ENCODE peak calls at places on chromosomes 3 and 15, in four cellular contexts. O is hepatocyte, U is psoas muscle, B is fibroblast of mammary gland. K is an unnamed sample.

GRCh38 chr15:101361418-101361817 is 66.4 kb upstream of the SNRPA1 start:
- DNase-seq in O (no peak), U (no peak), B (no peak), K (no peak)

GRCh38 chr15:74362482-74362881 is 5.0 kb downstream of the CYP11A1 start:
- DNase-seq in O (no peak), U (no peak), B (no peak), K (no peak)

GRCh38 chr15:98611031-98611430 is 37.3 kb upstream of the IGF1R start:
- DNase-seq in O (no peak), U (no peak), B (no peak), K (no peak)

GRCh38 chr15:39194431-39194830 is 386.4 kb upstream of the THBS1 start:
- DNase-seq in O (no peak), U (no peak), B (peak), K (no peak)

GRCh38 chr15:40312370-40313158 is 4.8 kb upstream of the PLCB2 start:
- DNase-seq in O (no peak), U (no peak), B (no peak), K (no peak)

GRCh38 chr3:46713898-46714552 is 3.6 kb downstream of the PRSS50 start:
- DNase-seq in O (no peak), U (no peak), B (no peak), K (no peak)

GRCh38 chr3:27533718-27534578 is 49.8 kb upstream of the SLC4A7 start:
- DNase-seq in O (peak), U (peak), B (peak), K (peak)

GRCh38 chr3:72154391-72155300 is 369.7 kb upstream of the PROK2 start:
- DNase-seq in O (peak), U (no peak), B (peak), K (no peak)

GRCh38 chr3:171825222-171825828 is 15.0 kb upstream of the PLD1 start:
- DNase-seq in O (peak), U (no peak), B (peak), K (no peak)

GRCh38 chr3:16456784-16457415 is 56.6 kb downstream of the RFTN1 start:
- DNase-seq in O (peak), U (no peak), B (peak), K (no peak)

GRCh38 chr15:91801836-91802534 is 51.5 kb upstream of the SLCO3A1 start:
- DNase-seq in O (no peak), U (no peak), B (no peak), K (no peak)

GRCh38 chr3:175208316-175208715 is 349.2 kb downstream of the NAALADL2 start:
- DNase-seq in O (no peak), U (no peak), B (peak), K (peak)

GRCh38 chr3:132555316-132556035 is 41.6 kb upstream of the ACKR4 start:
- DNase-seq in O (no peak), U (no peak), B (no peak), K (no peak)

GRCh38 chr3:110589381-110589780 is 482.2 kb upstream of the NECTIN3 start:
- DNase-seq in O (no peak), U (no peak), B (no peak), K (no peak)

GRCh38 chr15:23065836-23066235 is 26.5 kb upstream of the TUBGCP5 start:
- DNase-seq in O (no peak), U (no peak), B (no peak), K (no peak)

GRCh38 chr3:58045084-58045483 is 36.9 kb downstream of the FLNB start:
- DNase-seq in O (no peak), U (no peak), B (peak), K (no peak)

GRCh38 chr3:172029425-172030128 is 9.8 kb upstream of the FNDC3B start:
- DNase-seq in O (no peak), U (no peak), B (no peak), K (no peak)

GRCh38 chr3:197103766-197104165 is 74.1 kb upstream of the MELTF start:
- DNase-seq in O (no peak), U (no peak), B (peak), K (no peak)

GRCh38 chr3:69250014-69250413 is 127.6 kb upstream of the LMOD3 start:
- DNase-seq in O (peak), U (no peak), B (peak), K (no peak)

GRCh38 chr3:114408763-114409162 is 114.9 kb downstream of the TIGIT start:
- DNase-seq in O (no peak), U (no peak), B (peak), K (no peak)

GRCh38 chr3:190003730-190004129 is 117.0 kb downstream of the P3H2 start:
- DNase-seq in O (no peak), U (no peak), B (peak), K (peak)

GRCh38 chr3:65857327-65857726 is 181.4 kb downstream of the MAGI1 start:
- DNase-seq in O (no peak), U (no peak), B (no peak), K (no peak)
- H3K4me3 ChIP-seq in O (no peak), U (no peak), B (no peak), K (no peak)

GRCh38 chr3:4351872-4352271 is 48.7 kb downstream of the SETMAR start:
- DNase-seq in O (no peak), U (no peak), B (no peak), K (no peak)
- H3K4me3 ChIP-seq in O (no peak), U (no peak), B (no peak), K (no peak)

GRCh38 chr15:44675911-44676310 is 12.4 kb upstream of the SPG11 start:
- DNase-seq in O (no peak), U (no peak), B (no peak), K (no peak)

GRCh38 chr15:44682211-44682610 is 18.7 kb upstream of the SPG11 start:
- DNase-seq in O (no peak), U (no peak), B (no peak), K (no peak)

GRCh38 chr15:44673639-44674038 is 10.2 kb upstream of the SPG11 start:
- DNase-seq in O (no peak), U (no peak), B (no peak), K (no peak)

DNA sequence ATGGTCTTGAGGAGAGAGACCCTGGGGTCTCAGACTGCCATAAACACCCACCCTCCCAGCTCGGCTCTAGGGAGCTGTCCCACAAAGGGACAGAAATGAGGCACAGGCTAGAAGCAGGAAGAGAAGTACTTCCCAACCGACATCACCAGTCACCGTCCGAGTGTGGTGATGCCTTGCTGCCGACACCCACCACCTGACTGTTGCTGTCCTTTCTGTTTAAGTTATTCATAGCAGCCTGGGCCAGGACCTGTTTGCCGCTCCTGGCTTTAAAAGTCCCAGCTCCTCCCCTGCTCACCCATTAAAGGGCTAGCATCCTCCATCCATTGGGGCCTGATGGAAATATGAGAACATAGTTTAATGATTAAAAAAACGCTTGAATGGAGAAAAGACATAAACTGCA is 13.2 kb upstream of the SPG11 start:
- DNase-seq in O (no peak), U (no peak), B (no peak), K (no peak)
- H3K4me3 ChIP-seq in O (no peak), U (no peak), B (no peak), K (no peak)

GRCh38 chr3:112682361-112682760 is 41.4 kb upstream of the CCDC80 start:
- DNase-seq in O (no peak), U (no peak), B (peak), K (no peak)
- H3K4me3 ChIP-seq in O (no peak), U (no peak), B (no peak), K (no peak)

DNA sequence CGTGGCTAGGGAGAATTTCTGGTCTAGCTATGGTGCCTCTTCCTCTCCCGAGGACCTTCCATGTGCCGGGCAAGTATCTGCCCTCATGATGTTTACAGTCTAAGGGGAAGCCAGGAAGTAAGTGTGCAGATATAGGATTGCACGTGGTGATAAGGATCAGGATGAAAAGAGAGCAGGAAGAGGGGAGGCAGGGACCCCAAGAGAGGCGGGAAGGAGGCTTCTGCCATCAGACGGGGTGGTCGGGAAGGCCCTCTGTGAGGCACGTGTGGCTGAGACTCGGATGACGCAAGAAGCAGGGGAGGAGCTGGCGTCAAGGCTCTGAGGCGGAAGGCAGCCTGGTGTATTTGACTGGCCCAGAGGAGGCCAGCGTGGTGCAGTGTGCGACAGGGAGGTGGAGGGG is 747 bp upstream of the IQSEC1 start:
- DNase-seq in O (no peak), U (no peak), B (peak), K (no peak)
- H3K4me3 ChIP-seq in O (no peak), U (no peak), B (no peak), K (no peak)

GRCh38 chr15:57298843-57299550 is 77.3 kb upstream of the CGNL1 start:
- DNase-seq in O (no peak), U (no peak), B (no peak), K (no peak)
- H3K4me3 ChIP-seq in O (no peak), U (no peak), B (no peak), K (no peak)

GRCh38 chr3:124761935-124762334 is 31.7 kb downstream of the UMPS start:
- DNase-seq in O (no peak), U (no peak), B (no peak), K (no peak)

GRCh38 chr3:124759666-124760401 is 29.6 kb downstream of the UMPS start:
- DNase-seq in O (peak), U (no peak), B (no peak), K (no peak)

GRCh38 chr3:124762612-124763011 is 32.4 kb downstream of the UMPS start:
- DNase-seq in O (no peak), U (no peak), B (no peak), K (no peak)

GRCh38 chr3:124760601-124761000 is 30.3 kb downstream of the UMPS start:
- DNase-seq in O (peak), U (no peak), B (peak), K (no peak)

DNA sequence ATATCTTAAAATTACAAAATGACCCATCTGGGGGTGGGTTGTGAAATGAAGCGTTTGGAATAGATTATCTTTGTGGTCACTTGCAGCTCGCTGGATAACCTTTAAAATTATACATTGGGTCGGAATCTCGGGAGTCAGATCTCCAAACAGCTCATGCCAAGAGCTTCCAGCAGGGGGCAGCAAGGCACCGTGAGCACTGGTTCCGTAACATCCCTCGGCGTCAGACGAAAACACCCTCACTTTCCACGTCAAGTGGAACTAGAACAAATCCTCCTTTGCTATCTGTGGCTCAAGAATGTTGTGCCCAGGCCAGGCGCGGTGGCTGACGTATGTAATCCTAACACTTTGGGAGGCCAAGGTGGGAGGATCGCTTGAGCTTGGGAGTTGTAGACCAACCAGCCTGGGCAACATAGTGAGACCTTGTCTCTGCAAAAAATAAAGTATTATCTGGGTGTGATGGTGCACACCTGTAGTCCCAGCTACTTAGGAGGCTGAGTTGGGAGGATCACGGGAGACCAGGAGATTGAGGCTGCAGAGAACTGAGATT is 31.1 kb downstream of the UMPS start:
- DNase-seq in O (peak), U (peak), B (peak), K (peak)
- H3K4me3 ChIP-seq in O (no peak), U (no peak), B (no peak), K (no peak)

K was measured in HFF-Myc.